ENCODE peak calls at places on chromosomes 7 and 10, in five cellular contexts. H is coronary artery; M is activated naive CD8-positive, alpha-beta T cell treated with anti-CD3 and anti-CD28 coated beads, Interleukin-2, amount 50 U/mL, for 16 hours; G is MM.1S; T is CD8-positive, alpha-beta memory T cell. Y is an unnamed sample.

GRCh38 chr10:71368639-71369038 is 28.1 kb upstream of the CDH23 start:
- DNase-seq in H (no peak), M (no peak), G (no peak), T (no peak), Y (no peak)

GRCh38 chr10:18005781-18006456 is 54.2 kb downstream of the SLC39A12 start:
- DNase-seq in H (no peak), M (no peak), G (no peak), T (no peak), Y (no peak)

GRCh38 chr7:78011642-78012041 is 213.1 kb downstream of the PHTF2 start:
- DNase-seq in H (no peak), M (no peak), G (no peak), T (no peak), Y (no peak)

GRCh38 chr7:80151274-80151665 is 16.6 kb downstream of the GNAI1 start:
- DNase-seq in H (no peak), M (no peak), G (peak), T (no peak), Y (no peak)

GRCh38 chr7:105990726-105991465 is 27.8 kb downstream of the CDHR3 start:
- DNase-seq in H (no peak), M (no peak), G (no peak), T (no peak), Y (no peak)

GRCh38 chr10:38027992-38028391 is 17.5 kb downstream of the ZNF33A start:
- DNase-seq in H (no peak), M (no peak), G (no peak), T (no peak), Y (no peak)

GRCh38 chr10:94076325-94076841 is 82.7 kb downstream of the PLCE1 start:
- DNase-seq in H (no peak), M (no peak), G (no peak), T (no peak), Y (no peak)

GRCh38 chr7:45101748-45102147 is 9.7 kb downstream of the TBRG4 start:
- DNase-seq in H (peak), M (no peak), G (no peak), T (no peak), Y (no peak)

GRCh38 chr7:157892751-157893150 is 555.9 kb downstream of the DNAJB6 start:
- DNase-seq in H (no peak), M (no peak), G (no peak), T (no peak), Y (no peak)

GRCh38 chr7:92754756-92755581 is 81.4 kb downstream of the CDK6 start:
- DNase-seq in H (no peak), M (no peak), G (no peak), T (no peak), Y (no peak)

GRCh38 chr7:135714534-135715009 is 13.4 kb downstream of the SLC13A4 start:
- DNase-seq in H (no peak), M (no peak), G (no peak), T (no peak), Y (peak)

GRCh38 chr7:142083605-142084004 is 27.9 kb upstream of the MGAM2 start:
- DNase-seq in H (no peak), M (no peak), G (no peak), T (no peak), Y (no peak)

GRCh38 chr7:55349126-55349525 is 16.0 kb upstream of the LANCL2 start:
- DNase-seq in H (no peak), M (no peak), G (no peak), T (no peak), Y (no peak)

GRCh38 chr10:126060232-126060935 is 164.0 kb downstream of the FANK1 start:
- DNase-seq in H (no peak), M (no peak), G (no peak), T (no peak), Y (peak)

GRCh38 chr7:121334875-121335648 is 6.3 kb downstream of the WNT16 start:
- DNase-seq in H (no peak), M (no peak), G (no peak), T (no peak), Y (no peak)

GRCh38 chr7:7698930-7699329 is 19.5 kb downstream of the RPA3 start:
- DNase-seq in H (no peak), M (no peak), G (no peak), T (no peak), Y (no peak)

GRCh38 chr10:75429159-75429827 is 2.1 kb upstream of the LRMDA start:
- DNase-seq in H (no peak), M (no peak), G (no peak), T (no peak), Y (no peak)

GRCh38 chr7:156169474-156170370 is 357.5 kb upstream of the SHH start:
- DNase-seq in H (peak), M (no peak), G (no peak), T (no peak), Y (no peak)

GRCh38 chr10:85527610-85528317 is 838.8 kb downstream of the GRID1 start:
- DNase-seq in H (no peak), M (no peak), G (no peak), T (no peak), Y (no peak)

GRCh38 chr7:149261321-149261828 is 621 bp upstream of the ZNF783 start:
- DNase-seq in H (no peak), M (no peak), G (peak), T (no peak), Y (no peak)

GRCh38 chr10:101050206-101051069 is 11.4 kb upstream of the KAZALD1 start:
- DNase-seq in H (no peak), M (peak), G (peak), T (peak), Y (no peak)

GRCh38 chr7:120950026-120950538 is 495 bp upstream of the ING3 start:
- DNase-seq in H (no peak), M (no peak), G (peak), T (no peak), Y (no peak)

GRCh38 chr7:77917500-77918262 is 119.1 kb downstream of the PHTF2 start:
- DNase-seq in H (no peak), M (no peak), G (no peak), T (no peak), Y (no peak)